ENCODE peak calls at places on chromosomes 12 and 14, in six cellular contexts. V, H, D, S, L and Z are unnamed samples.
A peak's percentile ranks its signal among the peaks of the same experiment; 100 is the strongest.

GRCh38 chr14:76331328-76332011 is 44.5 kb upstream of the ESRRB start:
- DNase-seq in D (no peak), V (no peak), S (no peak), L (no peak), H (no peak), Z (no peak)

GRCh38 chr14:104688755-104689619 is at the start of gene INF2:
- DNase-seq in S (peak; percentile 91), V (peak; percentile 84), H (no peak), L (peak; percentile 32), D (peak; percentile 61), Z (peak; percentile 50)

GRCh38 chr12:62254967-62255366 is 5.2 kb upstream of the USP15 start:
- DNase-seq in L (no peak), D (no peak), H (no peak), S (no peak), V (no peak), Z (no peak)

GRCh38 chr12:123761841-123762714 is at the start of gene DNAH10:
- DNase-seq in L (no peak), S (no peak), D (no peak), H (peak; percentile 4), V (no peak), Z (no peak)

GRCh38 chr12:64824500-64825142 is at the start of gene TBC1D30:
- DNase-seq in D (no peak), L (peak; percentile 2), V (no peak), H (no peak), S (no peak), Z (no peak)

GRCh38 chr14:103653802-103654201 is 24.8 kb downstream of the KLC1 start:
- DNase-seq in L (no peak), H (no peak), V (no peak), S (no peak), D (no peak), Z (no peak)

GRCh38 chr14:64388533-64389243 is 535 bp downstream of the MTHFD1 start:
- DNase-seq in V (no peak), H (no peak), S (no peak), L (peak; percentile 30), D (peak; percentile 31), Z (peak; percentile 29)

GRCh38 chr12:27595231-27595642 is 71.2 kb downstream of the PPFIBP1 start:
- DNase-seq in V (no peak), H (no peak), D (peak; percentile 73), S (no peak), L (peak; percentile 89), Z (no peak)

GRCh38 chr12:113075137-113075683 is 18.7 kb downstream of the DTX1 start:
- DNase-seq in L (no peak), V (no peak), H (peak; percentile 95), D (no peak), S (no peak), Z (no peak)

GRCh38 chr12:20212658-20213387 is 155.5 kb upstream of the PDE3A start:
- DNase-seq in S (no peak), H (no peak), L (peak; percentile 98), D (peak; percentile 77), V (peak; percentile 74), Z (peak; percentile 54)

GRCh38 chr12:41277019-41277770 is 89.1 kb downstream of the PDZRN4 start:
- DNase-seq in V (peak; percentile 34), H (no peak), S (peak; percentile 27), L (peak; percentile 52), D (peak; percentile 19), Z (peak; percentile 10)

GRCh38 chr12:75766263-75767160 is 255.1 kb upstream of the KRR1 start:
- DNase-seq in S (no peak), L (peak; percentile 80), H (no peak), V (peak; percentile 75), D (no peak), Z (no peak)

GRCh38 chr14:68748691-68749090 is 44.2 kb downstream of the ZFP36L1 start:
- DNase-seq in V (no peak), D (no peak), L (no peak), H (no peak), S (no peak), Z (no peak)

GRCh38 chr14:65193891-65194290 is 91.6 kb upstream of the MAX start:
- DNase-seq in D (no peak), V (no peak), S (no peak), H (no peak), L (no peak), Z (no peak)

GRCh38 chr12:95976416-95976832 is 19.7 kb downstream of the HAL start:
- DNase-seq in D (no peak), H (no peak), L (peak; percentile 15), V (no peak), S (no peak), Z (no peak)

GRCh38 chr12:57571926-57572762 is 18.8 kb upstream of the PIP4K2C start:
- DNase-seq in H (no peak), S (no peak), D (no peak), V (no peak), L (no peak), Z (no peak)

GRCh38 chr12:563250-563781 is 99.9 kb downstream of the NINJ2 start:
- DNase-seq in H (no peak), L (no peak), S (no peak), D (no peak), V (no peak), Z (no peak)

GRCh38 chr14:103205541-103205906 is 82.3 kb downstream of the TNFAIP2 start:
- DNase-seq in D (no peak), L (no peak), H (no peak), S (no peak), V (no peak), Z (no peak)

GRCh38 chr12:121915841-121916321 is 2.5 kb upstream of the CFAP251 start:
- DNase-seq in D (no peak), L (peak; percentile 68), S (no peak), V (no peak), H (no peak), Z (no peak)

GRCh38 chr14:93148979-93149378 is 33.3 kb upstream of the ITPK1 start:
- DNase-seq in H (no peak), S (peak; percentile 23), V (no peak), D (no peak), L (no peak), Z (no peak)

GRCh38 chr12:122840580-122841513 is 5.6 kb downstream of the HIP1R start:
- DNase-seq in D (no peak), V (no peak), H (no peak), L (no peak), S (no peak), Z (no peak)

GRCh38 chr12:16076553-16076952 is 165.4 kb downstream of the DERA start:
- DNase-seq in S (no peak), H (no peak), D (peak; percentile 9), L (peak; percentile 2), V (peak; percentile 28), Z (no peak)

GRCh38 chr12:49698619-49699545 is 8.3 kb downstream of the FMNL3 start:
- DNase-seq in S (peak; percentile 36), L (peak; percentile 71), H (peak; percentile 91), D (peak; percentile 40), V (no peak), Z (no peak)

GRCh38 chr12:69949324-69949723 is 124.3 kb downstream of the MYRFL start:
- DNase-seq in H (no peak), D (no peak), S (no peak), V (no peak), L (no peak), Z (no peak)

GRCh38 chr12:111766608-111767361 is at the start of gene ALDH2:
- DNase-seq in H (no peak), S (peak; percentile 93), D (peak; percentile 80), L (peak; percentile 43), V (peak; percentile 85), Z (peak; percentile 81)
- TF ChIP-seq POLR2A in H (peak; percentile 66), S (peak; percentile 40), D (peak; percentile 70), L (no peak), V (peak; percentile 73), Z (peak; percentile 91)

DNA sequence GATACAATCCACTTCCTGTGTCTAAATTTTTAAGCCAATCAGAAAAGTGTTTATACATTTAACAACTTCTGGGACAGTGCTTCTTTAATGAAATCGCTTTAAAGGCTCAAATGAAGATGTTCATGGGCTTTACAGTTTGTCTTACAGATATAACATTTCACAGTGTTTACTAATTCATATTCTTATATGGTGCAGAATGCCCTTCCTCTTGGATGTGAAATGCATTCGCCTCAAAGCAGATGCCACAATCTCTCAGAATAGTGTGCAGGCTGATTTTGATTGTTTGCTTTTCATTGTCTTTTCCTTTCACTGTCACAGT is 200.1 kb upstream of the FOXN3 start:
- DNase-seq in L (no peak), D (no peak), V (no peak), S (no peak), H (no peak), Z (no peak)
- H3K4me3 ChIP-seq in L (peak overlapping the region; percentile 78), D (no peak overlapping the region), V (no peak overlapping the region), S (no peak overlapping the region), H (peak overlapping the region; percentile 86), Z (no peak overlapping the region)

GRCh38 chr12:120711411-120711810 is 1.2 kb downstream of the UNC119B start:
- DNase-seq in D (no peak), V (no peak), S (no peak), H (no peak), L (no peak), Z (no peak)

GRCh38 chr12:120708646-120709045 is 1.6 kb upstream of the UNC119B start:
- DNase-seq in V (no peak), L (no peak), S (no peak), H (no peak), D (no peak), Z (no peak)

GRCh38 chr12:120710805-120711296 is 593 bp downstream of the UNC119B start:
- DNase-seq in H (no peak), L (no peak), D (no peak), S (peak; percentile 55), V (peak; percentile 43), Z (no peak)

GRCh38 chr12:120712654-120713053 is 2.4 kb downstream of the UNC119B start:
- DNase-seq in V (no peak), S (no peak), D (no peak), L (no peak), H (no peak), Z (no peak)

GRCh38 chr12:120709976-120710804 is at the start of gene UNC119B:
- DNase-seq in H (no peak), V (peak; percentile 79), D (peak; percentile 53), L (peak; percentile 33), S (peak; percentile 90), Z (peak; percentile 62)
- TF ChIP-seq POLR2A in H (peak; percentile 79), V (peak; percentile 82), D (peak; percentile 30), L (peak; percentile 39), S (peak; percentile 67), Z (peak; percentile 41)

GRCh38 chr12:106065506-106065905 is 73.2 kb downstream of the NUAK1 start:
- DNase-seq in H (no peak), D (no peak), S (no peak), L (no peak), V (no peak), Z (no peak)

GRCh38 chr12:106066726-106067325 is 71.9 kb downstream of the NUAK1 start:
- DNase-seq in V (no peak), D (no peak), H (no peak), S (no peak), L (no peak), Z (no peak)

GRCh38 chr12:106066051-106066705 is 72.6 kb downstream of the NUAK1 start:
- DNase-seq in D (no peak), V (no peak), H (no peak), L (peak; percentile 47), S (no peak), Z (no peak)

GRCh38 chr12:106068296-106068695 is 70.5 kb downstream of the NUAK1 start:
- DNase-seq in L (no peak), S (no peak), D (no peak), H (no peak), V (no peak), Z (no peak)

GRCh38 chr12:106067606-106068205 is 71.0 kb downstream of the NUAK1 start:
- DNase-seq in S (no peak), L (no peak), D (no peak), H (no peak), V (no peak), Z (no peak)
- H3K4me3 ChIP-seq in S (no peak overlapping the region), L (no peak overlapping the region), D (no peak overlapping the region), H (no peak overlapping the region), V (no peak overlapping the region), Z (no peak overlapping the region)